ENCODE peak calls at places on chromosomes 6 and 20, in six cellular contexts. One of them, this sample, is unnamed.

GRCh38 chr20:24503352-24503931 is 34.0 kb downstream of the SYNDIG1 start:
- DNase-seq in A172: peak
- DNase-seq in kidney glomerular epithelial cell: no peak
- DNase-seq in spleen: no peak
- DNase-seq in CD8-positive, alpha-beta memory T cell: no peak
- DNase-seq in BE2C: peak
- DNase-seq in this sample: peak

GRCh38 chr20:21322921-21323321 is 19.8 kb downstream of the XRN2 start:
- DNase-seq in A172: peak
- DNase-seq in kidney glomerular epithelial cell: no peak
- DNase-seq in spleen: no peak
- DNase-seq in CD8-positive, alpha-beta memory T cell: no peak
- DNase-seq in BE2C: no peak
- DNase-seq in this sample: no peak

GRCh38 chr6:168638497-168639072 is 197.6 kb downstream of the SMOC2 start:
- DNase-seq in A172: no peak
- DNase-seq in kidney glomerular epithelial cell: no peak
- DNase-seq in spleen: no peak
- DNase-seq in CD8-positive, alpha-beta memory T cell: no peak
- DNase-seq in BE2C: no peak
- DNase-seq in this sample: no peak

GRCh38 chr20:49568491-49569151 is 684 bp upstream of the PTGIS start:
- DNase-seq in A172: no peak
- DNase-seq in kidney glomerular epithelial cell: no peak
- DNase-seq in spleen: no peak
- DNase-seq in CD8-positive, alpha-beta memory T cell: no peak
- DNase-seq in BE2C: no peak
- DNase-seq in this sample: no peak

GRCh38 chr6:68718379-68719073 is 83.4 kb downstream of the ADGRB3 start:
- DNase-seq in A172: no peak
- DNase-seq in kidney glomerular epithelial cell: no peak
- DNase-seq in spleen: no peak
- DNase-seq in CD8-positive, alpha-beta memory T cell: no peak
- DNase-seq in BE2C: peak
- DNase-seq in this sample: no peak

GRCh38 chr6:160667854-160668481 is 3.9 kb upstream of the LPA start:
- DNase-seq in A172: peak
- DNase-seq in kidney glomerular epithelial cell: peak
- DNase-seq in spleen: no peak
- DNase-seq in CD8-positive, alpha-beta memory T cell: no peak
- DNase-seq in BE2C: peak
- DNase-seq in this sample: no peak

GRCh38 chr20:54680872-54681297 is 205.5 kb downstream of the DOK5 start:
- DNase-seq in A172: peak
- DNase-seq in kidney glomerular epithelial cell: peak
- DNase-seq in spleen: no peak
- DNase-seq in CD8-positive, alpha-beta memory T cell: no peak
- DNase-seq in BE2C: peak
- DNase-seq in this sample: peak

GRCh38 chr20:57941121-57941522 is 231.3 kb upstream of the PMEPA1 start:
- DNase-seq in A172: no peak
- DNase-seq in kidney glomerular epithelial cell: no peak
- DNase-seq in spleen: no peak
- DNase-seq in CD8-positive, alpha-beta memory T cell: no peak
- DNase-seq in BE2C: no peak
- DNase-seq in this sample: no peak

GRCh38 chr6:30759575-30760239 is 15.4 kb upstream of the IER3 start:
- DNase-seq in A172: peak
- DNase-seq in kidney glomerular epithelial cell: peak
- DNase-seq in spleen: no peak
- DNase-seq in CD8-positive, alpha-beta memory T cell: no peak
- DNase-seq in BE2C: no peak
- DNase-seq in this sample: no peak

GRCh38 chr20:4795394-4795793 is 73.7 kb downstream of the PRND start:
- DNase-seq in A172: peak
- DNase-seq in kidney glomerular epithelial cell: peak
- DNase-seq in spleen: no peak
- DNase-seq in CD8-positive, alpha-beta memory T cell: no peak
- DNase-seq in BE2C: no peak
- DNase-seq in this sample: peak

GRCh38 chr6:167662104-167662880 is 164.4 kb upstream of the AFDN start:
- DNase-seq in A172: no peak
- DNase-seq in kidney glomerular epithelial cell: no peak
- DNase-seq in spleen: peak
- DNase-seq in CD8-positive, alpha-beta memory T cell: no peak
- DNase-seq in BE2C: no peak
- DNase-seq in this sample: no peak

GRCh38 chr20:1856419-1856818 is 38.8 kb upstream of the SIRPA start:
- DNase-seq in A172: no peak
- DNase-seq in kidney glomerular epithelial cell: no peak
- DNase-seq in spleen: no peak
- DNase-seq in CD8-positive, alpha-beta memory T cell: no peak
- DNase-seq in BE2C: no peak
- DNase-seq in this sample: no peak

GRCh38 chr6:33995046-33995872 is 150.6 kb downstream of the GRM4 start:
- DNase-seq in A172: no peak
- DNase-seq in kidney glomerular epithelial cell: no peak
- DNase-seq in spleen: peak
- DNase-seq in CD8-positive, alpha-beta memory T cell: no peak
- DNase-seq in BE2C: peak
- DNase-seq in this sample: no peak

GRCh38 chr20:23869520-23869919 is 10.0 kb downstream of the CST5 start:
- DNase-seq in A172: no peak
- DNase-seq in kidney glomerular epithelial cell: no peak
- DNase-seq in spleen: no peak
- DNase-seq in CD8-positive, alpha-beta memory T cell: no peak
- DNase-seq in BE2C: no peak
- DNase-seq in this sample: no peak

GRCh38 chr20:50982372-50982771 is 23.8 kb downstream of the MOCS3 start:
- DNase-seq in A172: peak
- DNase-seq in kidney glomerular epithelial cell: no peak
- DNase-seq in spleen: no peak
- DNase-seq in CD8-positive, alpha-beta memory T cell: no peak
- DNase-seq in BE2C: no peak
- DNase-seq in this sample: peak

GRCh38 chr6:111576302-111576701 is 29.4 kb downstream of the TRAF3IP2 start:
- DNase-seq in A172: no peak
- DNase-seq in kidney glomerular epithelial cell: no peak
- DNase-seq in spleen: no peak
- DNase-seq in CD8-positive, alpha-beta memory T cell: no peak
- DNase-seq in BE2C: no peak
- DNase-seq in this sample: peak

GRCh38 chr6:6320901-6321300 is 439 bp upstream of the F13A1 start:
- DNase-seq in A172: peak
- DNase-seq in kidney glomerular epithelial cell: peak
- DNase-seq in spleen: no peak
- DNase-seq in CD8-positive, alpha-beta memory T cell: no peak
- DNase-seq in BE2C: no peak
- DNase-seq in this sample: no peak

GRCh38 chr6:133055527-133055966 is 185.6 kb upstream of the EYA4 start:
- DNase-seq in A172: no peak
- DNase-seq in kidney glomerular epithelial cell: no peak
- DNase-seq in spleen: no peak
- DNase-seq in CD8-positive, alpha-beta memory T cell: no peak
- DNase-seq in BE2C: no peak
- DNase-seq in this sample: no peak

GRCh38 chr20:50057409-50058053 is 55.4 kb downstream of the UBE2V1 start:
- DNase-seq in A172: no peak
- DNase-seq in kidney glomerular epithelial cell: no peak
- DNase-seq in spleen: no peak
- DNase-seq in CD8-positive, alpha-beta memory T cell: no peak
- DNase-seq in BE2C: peak
- DNase-seq in this sample: no peak

GRCh38 chr6:40520683-40521082 is 66.5 kb downstream of the LRFN2 start:
- DNase-seq in A172: no peak
- DNase-seq in kidney glomerular epithelial cell: no peak
- DNase-seq in spleen: no peak
- DNase-seq in CD8-positive, alpha-beta memory T cell: no peak
- DNase-seq in BE2C: peak
- DNase-seq in this sample: no peak

GRCh38 chr6:74249658-74250057 is 553.7 kb downstream of the CD109 start:
- DNase-seq in A172: peak
- DNase-seq in kidney glomerular epithelial cell: peak
- DNase-seq in spleen: no peak
- DNase-seq in CD8-positive, alpha-beta memory T cell: no peak
- DNase-seq in BE2C: no peak
- DNase-seq in this sample: no peak

This sample was measured in MV-4-11.